ENCODE peak calls at places on chromosome 18, in ten cellular contexts. F, O, D, V, K, J, I, G, B and C are unnamed samples.

GRCh38 chr18:25915907-25916306 is 174.5 kb downstream of the SS18 start:
- DNase-seq in F (no peak), O (no peak), D (peak), V (peak), K (peak), J (no peak), I (no peak), G (no peak), B (no peak), C (no peak)

GRCh38 chr18:68666316-68666715 is 48.6 kb downstream of the TMX3 start:
- DNase-seq in F (peak), O (peak), D (no peak), V (no peak), K (no peak), J (no peak), I (no peak), G (no peak), B (no peak), C (no peak)

GRCh38 chr18:56541790-56542189 is 96.6 kb downstream of the TXNL1 start:
- DNase-seq in F (no peak), O (no peak), D (no peak), V (no peak), K (peak), J (no peak), I (no peak), G (no peak), B (no peak), C (no peak)

GRCh38 chr18:63298393-63299015 is 21.1 kb downstream of the BCL2 start:
- DNase-seq in F (no peak), O (no peak), D (no peak), V (peak), K (peak), J (no peak), I (no peak), G (no peak), B (no peak), C (no peak)

GRCh38 chr18:36249392-36249791 is 48.1 kb upstream of the FHOD3 start:
- DNase-seq in F (no peak), O (no peak), D (no peak), V (no peak), K (no peak), J (no peak), I (no peak), G (no peak), B (no peak), C (no peak)

GRCh38 chr18:56711706-56712445 is 60.7 kb downstream of the WDR7 start:
- DNase-seq in F (no peak), O (no peak), D (no peak), V (no peak), K (no peak), J (no peak), I (no peak), G (no peak), B (no peak), C (no peak)

GRCh38 chr18:9742588-9743131 is 34.6 kb downstream of the RAB31 start:
- DNase-seq in F (no peak), O (peak), D (peak), V (peak), K (peak), J (no peak), I (no peak), G (no peak), B (no peak), C (peak)

GRCh38 chr18:61699397-61700090 is 193.3 kb downstream of the RNF152 start:
- DNase-seq in F (no peak), O (no peak), D (no peak), V (no peak), K (no peak), J (no peak), I (no peak), G (no peak), B (no peak), C (no peak)

GRCh38 chr18:24631238-24632025 is 171.0 kb downstream of the HRH4 start:
- DNase-seq in F (no peak), O (no peak), D (no peak), V (peak), K (no peak), J (no peak), I (no peak), G (peak), B (no peak), C (no peak)

GRCh38 chr18:74623047-74623816 is 25.6 kb downstream of the ZNF407 start:
- DNase-seq in F (no peak), O (peak), D (peak), V (peak), K (peak), J (no peak), I (no peak), G (no peak), B (no peak), C (no peak)

GRCh38 chr18:24465491-24465890 is 5.1 kb downstream of the HRH4 start:
- DNase-seq in F (no peak), O (no peak), D (no peak), V (no peak), K (no peak), J (no peak), I (no peak), G (no peak), B (no peak), C (no peak)

GRCh38 chr18:475202-475624 is 25.3 kb downstream of the COLEC12 start:
- DNase-seq in F (peak), O (peak), D (peak), V (peak), K (no peak), J (no peak), I (no peak), G (no peak), B (no peak), C (no peak)

GRCh38 chr18:21056545-21056944 is 55.1 kb downstream of the ROCK1 start:
- DNase-seq in F (no peak), O (no peak), D (no peak), V (no peak), K (no peak), J (no peak), I (no peak), G (no peak), B (no peak), C (no peak)

GRCh38 chr18:10739152-10739551 is 213.3 kb downstream of the NAPG start:
- DNase-seq in F (no peak), O (peak), D (peak), V (no peak), K (no peak), J (no peak), I (no peak), G (no peak), B (no peak), C (no peak)

GRCh38 chr18:54828986-54829385 is 709 bp downstream of the RAB27B start:
- DNase-seq in F (no peak), O (no peak), D (no peak), V (no peak), K (no peak), J (no peak), I (no peak), G (no peak), B (no peak), C (no peak)

GRCh38 chr18:22109535-22109934 is 59.9 kb upstream of the GATA6 start:
- DNase-seq in F (no peak), O (no peak), D (no peak), V (no peak), K (no peak), J (no peak), I (no peak), G (no peak), B (no peak), C (no peak)

GRCh38 chr18:13558132-13558531 is 168.2 kb downstream of the FAM210A start:
- DNase-seq in F (no peak), O (peak), D (peak), V (peak), K (peak), J (no peak), I (no peak), G (peak), B (no peak), C (no peak)

GRCh38 chr18:50373531-50373930 is 1.3 kb upstream of the SKA1 start:
- DNase-seq in F (no peak), O (no peak), D (no peak), V (peak), K (no peak), J (no peak), I (no peak), G (no peak), B (no peak), C (no peak)

GRCh38 chr18:8744656-8745055 is 39.3 kb downstream of the MTCL1 start:
- DNase-seq in F (no peak), O (no peak), D (no peak), V (no peak), K (no peak), J (no peak), I (no peak), G (no peak), B (no peak), C (no peak)

GRCh38 chr18:5506174-5506573 is 37.6 kb downstream of the EPB41L3 start:
- DNase-seq in F (no peak), O (no peak), D (no peak), V (no peak), K (no peak), J (no peak), I (no peak), G (no peak), B (no peak), C (no peak)

GRCh38 chr18:26487437-26487836 is 60.9 kb downstream of the KCTD1 start:
- DNase-seq in F (no peak), O (peak), D (peak), V (no peak), K (no peak), J (no peak), I (no peak), G (no peak), B (no peak), C (no peak)

GRCh38 chr18:7224198-7224597 is 6.7 kb upstream of the LRRC30 start:
- DNase-seq in F (no peak), O (no peak), D (no peak), V (peak), K (no peak), J (no peak), I (no peak), G (no peak), B (no peak), C (no peak)

GRCh38 chr18:11121426-11121825 is 27.9 kb downstream of the PIEZO2 start:
- DNase-seq in F (no peak), O (peak), D (no peak), V (no peak), K (no peak), J (no peak), I (no peak), G (no peak), B (no peak), C (no peak)

GRCh38 chr18:55983433-55983832 is 395.4 kb upstream of the TCF4 start:
- DNase-seq in F (no peak), O (no peak), D (no peak), V (no peak), K (no peak), J (no peak), I (no peak), G (no peak), B (no peak), C (no peak)

DNA sequence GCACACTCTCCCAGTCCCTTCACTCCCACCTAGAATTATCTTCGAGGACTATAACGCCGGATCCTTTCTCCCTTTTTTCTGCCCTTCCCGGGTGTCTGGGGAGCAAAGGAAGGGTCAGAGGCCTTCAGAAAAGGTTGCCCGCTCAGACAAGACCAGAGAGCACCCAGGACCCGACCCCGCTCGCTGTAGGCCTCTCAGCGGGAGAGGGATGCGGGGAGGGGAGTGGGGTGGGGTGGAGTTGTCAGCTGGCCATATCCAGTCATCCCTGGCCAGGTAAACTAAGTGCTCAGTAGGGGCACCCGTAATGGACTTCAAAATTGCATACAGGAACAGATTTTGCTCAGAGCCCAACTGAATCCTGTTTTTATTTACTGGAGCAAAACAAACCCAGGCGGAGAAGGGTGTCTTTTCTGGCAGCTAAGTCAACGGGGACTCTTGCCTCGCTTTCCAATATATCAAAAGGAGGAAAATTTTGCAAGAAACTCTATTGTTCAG is 65.0 kb downstream of the NOL4 start:
- DNase-seq in F (no peak), O (no peak), D (no peak), V (peak), K (no peak), J (no peak), I (no peak), G (no peak), B (no peak), C (no peak)
- H3K27ac ChIP-seq in F (no peak), O (no peak), D (no peak), V (no peak), K (no peak), J (no peak), I (no peak), G (no peak), B (no peak), C (no peak)

GRCh38 chr18:46097853-46098615 is at the start of gene ATP5F1A:
- DNase-seq in F (peak), O (peak), D (peak), V (peak), K (peak), J (peak), I (peak), G (peak), B (peak), C (peak)

GRCh38 chr18:46096651-46097300 is 1.3 kb downstream of the ATP5F1A start:
- DNase-seq in F (no peak), O (no peak), D (no peak), V (peak), K (no peak), J (no peak), I (no peak), G (no peak), B (peak), C (no peak)

GRCh38 chr18:46097378-46097852 is 681 bp downstream of the ATP5F1A start:
- DNase-seq in F (no peak), O (no peak), D (no peak), V (no peak), K (no peak), J (no peak), I (no peak), G (no peak), B (no peak), C (peak)

GRCh38 chr18:46099463-46099862 is 1.4 kb upstream of the ATP5F1A start:
- DNase-seq in F (no peak), O (no peak), D (no peak), V (no peak), K (no peak), J (no peak), I (no peak), G (no peak), B (no peak), C (no peak)

GRCh38 chr18:46098616-46098933 is 479 bp upstream of the ATP5F1A start:
- DNase-seq in F (no peak), O (no peak), D (no peak), V (no peak), K (no peak), J (no peak), I (no peak), G (no peak), B (no peak), C (no peak)
- H3K4me3 ChIP-seq in F (peak), O (peak), D (peak), V (no peak), K (peak), J (peak), I (peak), G (peak), B (peak), C (peak)

GRCh38 chr18:58046794-58047555 is 2.9 kb downstream of the NEDD4L start:
- DNase-seq in F (no peak), O (no peak), D (peak), V (peak), K (no peak), J (no peak), I (no peak), G (no peak), B (no peak), C (no peak)
- H3K27ac ChIP-seq in F (peak), O (peak), D (peak), V (no peak), K (no peak), J (no peak), I (no peak), G (no peak), B (no peak), C (no peak)

GRCh38 chr18:35030234-35030989 is 10.8 kb upstream of the MAPRE2 start:
- DNase-seq in F (no peak), O (no peak), D (no peak), V (no peak), K (peak), J (no peak), I (no peak), G (no peak), B (no peak), C (no peak)

GRCh38 chr18:35029103-35029502 is 12.1 kb upstream of the MAPRE2 start:
- DNase-seq in F (no peak), O (peak), D (no peak), V (no peak), K (no peak), J (peak), I (no peak), G (no peak), B (no peak), C (peak)

GRCh38 chr18:35032113-35032512 is 9.1 kb upstream of the MAPRE2 start:
- DNase-seq in F (no peak), O (no peak), D (no peak), V (no peak), K (no peak), J (no peak), I (no peak), G (no peak), B (no peak), C (no peak)

GRCh38 chr18:35028556-35028955 is 12.7 kb upstream of the MAPRE2 start:
- DNase-seq in F (no peak), O (peak), D (no peak), V (no peak), K (no peak), J (no peak), I (no peak), G (no peak), B (no peak), C (no peak)

DNA sequence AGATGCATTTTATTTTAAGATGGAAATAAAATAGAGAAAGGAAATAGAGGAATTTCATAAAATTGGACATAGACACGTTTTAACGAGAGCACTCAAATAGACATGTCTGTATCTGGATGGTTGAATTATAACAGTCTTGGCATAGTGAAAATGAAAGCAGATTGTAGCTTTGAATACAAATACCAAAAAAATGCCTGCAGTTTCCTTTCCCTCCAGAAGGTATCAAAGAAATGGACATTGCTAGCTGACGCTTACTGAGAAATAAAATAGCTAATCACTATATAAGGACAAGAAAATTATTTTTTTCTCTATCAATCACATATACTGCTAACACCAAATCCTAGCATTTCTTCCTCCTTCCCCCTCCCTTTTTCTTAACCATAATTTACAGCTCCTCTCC is 11.4 kb upstream of the MAPRE2 start:
- DNase-seq in F (no peak), O (no peak), D (no peak), V (no peak), K (peak), J (no peak), I (no peak), G (no peak), B (no peak), C (no peak)
- H3K4me3 ChIP-seq in F (peak), O (no peak), D (no peak), V (no peak), K (peak), J (peak), I (peak), G (peak), B (peak), C (peak)

GRCh38 chr18:78813898-78814297 is 165.7 kb upstream of the SALL3 start:
- DNase-seq in F (no peak), O (no peak), D (no peak), V (no peak), K (no peak), J (no peak), I (no peak), G (no peak), B (no peak), C (no peak)
- H3K27ac ChIP-seq in F (no peak), O (no peak), D (no peak), V (no peak), K (no peak), J (no peak), I (no peak), G (no peak), B (no peak), C (no peak)

GRCh38 chr18:12307251-12307736 is 747 bp upstream of the TUBB6 start:
- DNase-seq in F (peak), O (peak), D (no peak), V (peak), K (no peak), J (peak), I (peak), G (peak), B (no peak), C (peak)

GRCh38 chr18:12308386-12309100 is 502 bp downstream of the TUBB6 start:
- DNase-seq in F (peak), O (peak), D (peak), V (peak), K (no peak), J (peak), I (peak), G (peak), B (peak), C (peak)

GRCh38 chr18:12310762-12311161 is 2.7 kb downstream of the TUBB6 start:
- DNase-seq in F (peak), O (no peak), D (no peak), V (no peak), K (no peak), J (peak), I (no peak), G (no peak), B (no peak), C (no peak)

GRCh38 chr18:12307871-12308385 is at the start of gene TUBB6:
- DNase-seq in F (peak), O (peak), D (no peak), V (peak), K (no peak), J (peak), I (peak), G (peak), B (peak), C (peak)

GRCh38 chr18:12309683-12310198 is 1.7 kb downstream of the TUBB6 start:
- DNase-seq in F (no peak), O (no peak), D (no peak), V (no peak), K (no peak), J (no peak), I (no peak), G (no peak), B (no peak), C (no peak)
- H3K4me3 ChIP-seq in F (peak), O (peak), D (peak), V (no peak), K (no peak), J (peak), I (peak), G (peak), B (peak), C (no peak)

DNA sequence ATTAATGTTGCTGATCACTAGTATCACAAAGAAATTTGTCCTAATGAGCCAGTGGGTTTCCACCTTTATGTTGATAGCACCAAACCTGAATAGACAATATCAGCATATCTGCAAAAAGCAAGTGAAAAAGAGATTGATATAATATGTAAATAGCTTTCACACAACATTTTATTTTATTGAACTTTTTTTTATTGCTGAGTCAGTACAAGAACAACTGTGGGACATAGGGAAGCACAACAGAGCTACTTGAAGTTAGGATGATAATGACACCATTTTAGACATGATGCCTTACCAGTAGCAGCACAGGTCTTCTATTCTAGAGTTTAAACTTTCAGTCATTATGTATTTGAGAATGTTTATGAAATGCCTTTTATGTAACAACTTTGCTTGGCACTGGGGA is 554.1 kb upstream of the SETBP1 start:
- DNase-seq in F (no peak), O (no peak), D (no peak), V (no peak), K (no peak), J (no peak), I (no peak), G (no peak), B (no peak), C (no peak)
- H3K27ac ChIP-seq in F (no peak), O (no peak), D (no peak), V (no peak), K (no peak), J (no peak), I (no peak), G (no peak), B (no peak), C (no peak)